ENCODE peak calls at places on chromosomes 1 and 21, in ten cellular contexts. One of them, this sample, is unnamed.

GRCh38 chr1:23638188-23638619 is 53.4 kb upstream of the RPL11 start:
- DNase-seq in AG10803: no peak
- DNase-seq in small intestine: no peak
- DNase-seq in WTC11: no peak
- DNase-seq in NCI-H2029 treated with DMSO at 0.1 percent for 48 hours: no peak
- DNase-seq in astrocyte: no peak
- DNase-seq in activated T-helper 9 cell treated with anti-CD3 and anti-CD28 coated beads, Interleukin-2, amount 50 U/mL, for 16 hours: no peak
- DNase-seq in hypothalamus: no peak
- DNase-seq in NCI-H1092 treated with DMSO at 0.1 percent for 48 hours: no peak
- DNase-seq in KBM-7: no peak
- DNase-seq in this sample: peak; percentile 10

GRCh38 chr1:176638713-176639112 is 175.7 kb downstream of the PAPPA2 start:
- DNase-seq in AG10803: no peak
- DNase-seq in small intestine: no peak
- DNase-seq in WTC11: no peak
- DNase-seq in NCI-H2029 treated with DMSO at 0.1 percent for 48 hours: no peak
- DNase-seq in astrocyte: no peak
- DNase-seq in activated T-helper 9 cell treated with anti-CD3 and anti-CD28 coated beads, Interleukin-2, amount 50 U/mL, for 16 hours: no peak
- DNase-seq in hypothalamus: no peak
- DNase-seq in NCI-H1092 treated with DMSO at 0.1 percent for 48 hours: no peak
- DNase-seq in KBM-7: no peak
- DNase-seq in this sample: no peak

GRCh38 chr1:203405703-203406430 is 54.9 kb upstream of the FMOD start:
- DNase-seq in AG10803: no peak
- DNase-seq in small intestine: no peak
- DNase-seq in WTC11: no peak
- DNase-seq in NCI-H2029 treated with DMSO at 0.1 percent for 48 hours: no peak
- DNase-seq in astrocyte: no peak
- DNase-seq in activated T-helper 9 cell treated with anti-CD3 and anti-CD28 coated beads, Interleukin-2, amount 50 U/mL, for 16 hours: no peak
- DNase-seq in hypothalamus: no peak
- DNase-seq in NCI-H1092 treated with DMSO at 0.1 percent for 48 hours: no peak
- DNase-seq in KBM-7: no peak
- DNase-seq in this sample: no peak

GRCh38 chr1:42957880-42958487 is 684 bp downstream of the SLC2A1 start:
- DNase-seq in AG10803: peak; percentile 56
- DNase-seq in small intestine: no peak
- DNase-seq in WTC11: peak; percentile 48
- DNase-seq in NCI-H2029 treated with DMSO at 0.1 percent for 48 hours: no peak
- DNase-seq in astrocyte: no peak
- DNase-seq in activated T-helper 9 cell treated with anti-CD3 and anti-CD28 coated beads, Interleukin-2, amount 50 U/mL, for 16 hours: peak; percentile 55
- DNase-seq in hypothalamus: no peak
- DNase-seq in NCI-H1092 treated with DMSO at 0.1 percent for 48 hours: peak; percentile 48
- DNase-seq in KBM-7: peak; percentile 61
- DNase-seq in this sample: peak; percentile 78

GRCh38 chr1:187685338-187685737 is 856.6 kb downstream of the PLA2G4A start:
- DNase-seq in AG10803: peak; percentile 15
- DNase-seq in small intestine: no peak
- DNase-seq in WTC11: no peak
- DNase-seq in NCI-H2029 treated with DMSO at 0.1 percent for 48 hours: no peak
- DNase-seq in astrocyte: peak; percentile 60
- DNase-seq in activated T-helper 9 cell treated with anti-CD3 and anti-CD28 coated beads, Interleukin-2, amount 50 U/mL, for 16 hours: no peak
- DNase-seq in hypothalamus: no peak
- DNase-seq in NCI-H1092 treated with DMSO at 0.1 percent for 48 hours: no peak
- DNase-seq in KBM-7: no peak
- DNase-seq in this sample: peak; percentile 33

GRCh38 chr1:2046225-2046917 is 3.8 kb upstream of the PRKCZ start:
- DNase-seq in AG10803: no peak
- DNase-seq in small intestine: peak; percentile 81
- DNase-seq in WTC11: peak; percentile 91
- DNase-seq in NCI-H2029 treated with DMSO at 0.1 percent for 48 hours: no peak
- DNase-seq in astrocyte: no peak
- DNase-seq in activated T-helper 9 cell treated with anti-CD3 and anti-CD28 coated beads, Interleukin-2, amount 50 U/mL, for 16 hours: no peak
- DNase-seq in hypothalamus: no peak
- DNase-seq in NCI-H1092 treated with DMSO at 0.1 percent for 48 hours: no peak
- DNase-seq in KBM-7: peak; percentile 59
- DNase-seq in this sample: peak; percentile 2

GRCh38 chr1:207672525-207673130 is 27.7 kb downstream of the CR1L start:
- DNase-seq in AG10803: peak; percentile 49
- DNase-seq in small intestine: peak; percentile 63
- DNase-seq in WTC11: peak; percentile 47
- DNase-seq in NCI-H2029 treated with DMSO at 0.1 percent for 48 hours: no peak
- DNase-seq in astrocyte: peak; percentile 6
- DNase-seq in activated T-helper 9 cell treated with anti-CD3 and anti-CD28 coated beads, Interleukin-2, amount 50 U/mL, for 16 hours: no peak
- DNase-seq in hypothalamus: no peak
- DNase-seq in NCI-H1092 treated with DMSO at 0.1 percent for 48 hours: peak; percentile 56
- DNase-seq in KBM-7: peak; percentile 21
- DNase-seq in this sample: peak; percentile 53

GRCh38 chr21:36926989-36927695 is 39.3 kb downstream of the HLCS start:
- DNase-seq in AG10803: no peak
- DNase-seq in small intestine: peak; percentile 53
- DNase-seq in WTC11: no peak
- DNase-seq in NCI-H2029 treated with DMSO at 0.1 percent for 48 hours: no peak
- DNase-seq in astrocyte: no peak
- DNase-seq in activated T-helper 9 cell treated with anti-CD3 and anti-CD28 coated beads, Interleukin-2, amount 50 U/mL, for 16 hours: no peak
- DNase-seq in hypothalamus: no peak
- DNase-seq in NCI-H1092 treated with DMSO at 0.1 percent for 48 hours: no peak
- DNase-seq in KBM-7: no peak
- DNase-seq in this sample: peak; percentile 3

GRCh38 chr1:109243860-109244552 is 5.3 kb upstream of the CELSR2 start:
- DNase-seq in AG10803: no peak
- DNase-seq in small intestine: no peak
- DNase-seq in WTC11: no peak
- DNase-seq in NCI-H2029 treated with DMSO at 0.1 percent for 48 hours: no peak
- DNase-seq in astrocyte: no peak
- DNase-seq in activated T-helper 9 cell treated with anti-CD3 and anti-CD28 coated beads, Interleukin-2, amount 50 U/mL, for 16 hours: no peak
- DNase-seq in hypothalamus: no peak
- DNase-seq in NCI-H1092 treated with DMSO at 0.1 percent for 48 hours: no peak
- DNase-seq in KBM-7: no peak
- DNase-seq in this sample: no peak

GRCh38 chr21:37525810-37526209 is 159.2 kb downstream of the DYRK1A start:
- DNase-seq in AG10803: no peak
- DNase-seq in small intestine: no peak
- DNase-seq in WTC11: no peak
- DNase-seq in NCI-H2029 treated with DMSO at 0.1 percent for 48 hours: no peak
- DNase-seq in astrocyte: peak; percentile 50
- DNase-seq in activated T-helper 9 cell treated with anti-CD3 and anti-CD28 coated beads, Interleukin-2, amount 50 U/mL, for 16 hours: no peak
- DNase-seq in hypothalamus: no peak
- DNase-seq in NCI-H1092 treated with DMSO at 0.1 percent for 48 hours: no peak
- DNase-seq in KBM-7: no peak
- DNase-seq in this sample: peak; percentile 46

GRCh38 chr21:37210017-37210593 is 57.0 kb downstream of the VPS26C start:
- DNase-seq in AG10803: no peak
- DNase-seq in small intestine: no peak
- DNase-seq in WTC11: no peak
- DNase-seq in NCI-H2029 treated with DMSO at 0.1 percent for 48 hours: no peak
- DNase-seq in astrocyte: no peak
- DNase-seq in activated T-helper 9 cell treated with anti-CD3 and anti-CD28 coated beads, Interleukin-2, amount 50 U/mL, for 16 hours: no peak
- DNase-seq in hypothalamus: no peak
- DNase-seq in NCI-H1092 treated with DMSO at 0.1 percent for 48 hours: no peak
- DNase-seq in KBM-7: peak; percentile 87
- DNase-seq in this sample: no peak

GRCh38 chr1:27614625-27615344 is 10.8 kb upstream of the AHDC1 start:
- DNase-seq in AG10803: no peak
- DNase-seq in small intestine: no peak
- DNase-seq in WTC11: peak; percentile 62
- DNase-seq in NCI-H2029 treated with DMSO at 0.1 percent for 48 hours: no peak
- DNase-seq in astrocyte: no peak
- DNase-seq in activated T-helper 9 cell treated with anti-CD3 and anti-CD28 coated beads, Interleukin-2, amount 50 U/mL, for 16 hours: no peak
- DNase-seq in hypothalamus: no peak
- DNase-seq in NCI-H1092 treated with DMSO at 0.1 percent for 48 hours: no peak
- DNase-seq in KBM-7: no peak
- DNase-seq in this sample: no peak

GRCh38 chr1:186059752-186060151 is 315.3 kb downstream of the TPR start:
- DNase-seq in AG10803: peak; percentile 12
- DNase-seq in small intestine: no peak
- DNase-seq in WTC11: no peak
- DNase-seq in NCI-H2029 treated with DMSO at 0.1 percent for 48 hours: no peak
- DNase-seq in astrocyte: peak; percentile 8
- DNase-seq in activated T-helper 9 cell treated with anti-CD3 and anti-CD28 coated beads, Interleukin-2, amount 50 U/mL, for 16 hours: no peak
- DNase-seq in hypothalamus: no peak
- DNase-seq in NCI-H1092 treated with DMSO at 0.1 percent for 48 hours: no peak
- DNase-seq in KBM-7: no peak
- DNase-seq in this sample: peak; percentile 3

GRCh38 chr1:109040627-109041613 is 982 bp downstream of the WDR47 start:
- DNase-seq in AG10803: peak; percentile 8
- DNase-seq in small intestine: peak; percentile 20
- DNase-seq in WTC11: peak; percentile 39
- DNase-seq in NCI-H2029 treated with DMSO at 0.1 percent for 48 hours: no peak
- DNase-seq in astrocyte: no peak
- DNase-seq in activated T-helper 9 cell treated with anti-CD3 and anti-CD28 coated beads, Interleukin-2, amount 50 U/mL, for 16 hours: no peak
- DNase-seq in hypothalamus: no peak
- DNase-seq in NCI-H1092 treated with DMSO at 0.1 percent for 48 hours: peak; percentile 27
- DNase-seq in KBM-7: peak; percentile 45
- DNase-seq in this sample: peak; percentile 32

GRCh38 chr1:220803401-220804201 is 16.9 kb downstream of the MTARC1 start:
- DNase-seq in AG10803: peak; percentile 16
- DNase-seq in small intestine: peak; percentile 46
- DNase-seq in WTC11: no peak
- DNase-seq in NCI-H2029 treated with DMSO at 0.1 percent for 48 hours: no peak
- DNase-seq in astrocyte: no peak
- DNase-seq in activated T-helper 9 cell treated with anti-CD3 and anti-CD28 coated beads, Interleukin-2, amount 50 U/mL, for 16 hours: no peak
- DNase-seq in hypothalamus: no peak
- DNase-seq in NCI-H1092 treated with DMSO at 0.1 percent for 48 hours: peak; percentile 48
- DNase-seq in KBM-7: peak; percentile 70
- DNase-seq in this sample: peak; percentile 46

GRCh38 chr1:27349784-27350672 is 8.2 kb downstream of the SYTL1 start:
- DNase-seq in AG10803: peak; percentile 55
- DNase-seq in small intestine: peak; percentile 77
- DNase-seq in WTC11: peak; percentile 80
- DNase-seq in NCI-H2029 treated with DMSO at 0.1 percent for 48 hours: peak; percentile 8
- DNase-seq in astrocyte: peak; percentile 66
- DNase-seq in activated T-helper 9 cell treated with anti-CD3 and anti-CD28 coated beads, Interleukin-2, amount 50 U/mL, for 16 hours: no peak
- DNase-seq in hypothalamus: no peak
- DNase-seq in NCI-H1092 treated with DMSO at 0.1 percent for 48 hours: peak; percentile 72
- DNase-seq in KBM-7: no peak
- DNase-seq in this sample: peak; percentile 71

GRCh38 chr1:51559064-51559500 is 40.0 kb upstream of the EPS15 start:
- DNase-seq in AG10803: no peak
- DNase-seq in small intestine: no peak
- DNase-seq in WTC11: no peak
- DNase-seq in NCI-H2029 treated with DMSO at 0.1 percent for 48 hours: no peak
- DNase-seq in astrocyte: no peak
- DNase-seq in activated T-helper 9 cell treated with anti-CD3 and anti-CD28 coated beads, Interleukin-2, amount 50 U/mL, for 16 hours: no peak
- DNase-seq in hypothalamus: no peak
- DNase-seq in NCI-H1092 treated with DMSO at 0.1 percent for 48 hours: no peak
- DNase-seq in KBM-7: no peak
- DNase-seq in this sample: no peak

GRCh38 chr21:46264046-46264689 is 21.2 kb downstream of the MCM3AP start:
- DNase-seq in AG10803: no peak
- DNase-seq in small intestine: no peak
- DNase-seq in WTC11: no peak
- DNase-seq in NCI-H2029 treated with DMSO at 0.1 percent for 48 hours: no peak
- DNase-seq in astrocyte: no peak
- DNase-seq in activated T-helper 9 cell treated with anti-CD3 and anti-CD28 coated beads, Interleukin-2, amount 50 U/mL, for 16 hours: no peak
- DNase-seq in hypothalamus: no peak
- DNase-seq in NCI-H1092 treated with DMSO at 0.1 percent for 48 hours: no peak
- DNase-seq in KBM-7: no peak
- DNase-seq in this sample: no peak

GRCh38 chr1:201488817-201489581 is 17.9 kb downstream of the CSRP1 start:
- DNase-seq in AG10803: peak; percentile 97
- DNase-seq in small intestine: no peak
- DNase-seq in WTC11: no peak
- DNase-seq in NCI-H2029 treated with DMSO at 0.1 percent for 48 hours: no peak
- DNase-seq in astrocyte: peak; percentile 93
- DNase-seq in activated T-helper 9 cell treated with anti-CD3 and anti-CD28 coated beads, Interleukin-2, amount 50 U/mL, for 16 hours: no peak
- DNase-seq in hypothalamus: no peak
- DNase-seq in NCI-H1092 treated with DMSO at 0.1 percent for 48 hours: no peak
- DNase-seq in KBM-7: no peak
- DNase-seq in this sample: peak; percentile 99

GRCh38 chr1:79239840-79240239 is 233.3 kb upstream of the ADGRL4 start:
- DNase-seq in AG10803: no peak
- DNase-seq in small intestine: no peak
- DNase-seq in WTC11: no peak
- DNase-seq in NCI-H2029 treated with DMSO at 0.1 percent for 48 hours: no peak
- DNase-seq in astrocyte: no peak
- DNase-seq in activated T-helper 9 cell treated with anti-CD3 and anti-CD28 coated beads, Interleukin-2, amount 50 U/mL, for 16 hours: no peak
- DNase-seq in hypothalamus: no peak
- DNase-seq in NCI-H1092 treated with DMSO at 0.1 percent for 48 hours: no peak
- DNase-seq in KBM-7: no peak
- DNase-seq in this sample: no peak

GRCh38 chr1:92913093-92913819 is 48.0 kb downstream of the DIPK1A start:
- DNase-seq in AG10803: no peak
- DNase-seq in small intestine: no peak
- DNase-seq in WTC11: no peak
- DNase-seq in NCI-H2029 treated with DMSO at 0.1 percent for 48 hours: no peak
- DNase-seq in astrocyte: no peak
- DNase-seq in activated T-helper 9 cell treated with anti-CD3 and anti-CD28 coated beads, Interleukin-2, amount 50 U/mL, for 16 hours: no peak
- DNase-seq in hypothalamus: no peak
- DNase-seq in NCI-H1092 treated with DMSO at 0.1 percent for 48 hours: no peak
- DNase-seq in KBM-7: no peak
- DNase-seq in this sample: no peak

GRCh38 chr1:2493691-2494322 is 17.7 kb downstream of the PLCH2 start:
- DNase-seq in AG10803: no peak
- DNase-seq in small intestine: no peak
- DNase-seq in WTC11: no peak
- DNase-seq in NCI-H2029 treated with DMSO at 0.1 percent for 48 hours: no peak
- DNase-seq in astrocyte: peak; percentile 6
- DNase-seq in activated T-helper 9 cell treated with anti-CD3 and anti-CD28 coated beads, Interleukin-2, amount 50 U/mL, for 16 hours: no peak
- DNase-seq in hypothalamus: peak; percentile 45
- DNase-seq in NCI-H1092 treated with DMSO at 0.1 percent for 48 hours: no peak
- DNase-seq in KBM-7: no peak
- DNase-seq in this sample: peak; percentile 20

GRCh38 chr1:22108343-22109135 is 34.4 kb downstream of the WNT4 start:
- DNase-seq in AG10803: peak; percentile 63
- DNase-seq in small intestine: no peak
- DNase-seq in WTC11: no peak
- DNase-seq in NCI-H2029 treated with DMSO at 0.1 percent for 48 hours: no peak
- DNase-seq in astrocyte: no peak
- DNase-seq in activated T-helper 9 cell treated with anti-CD3 and anti-CD28 coated beads, Interleukin-2, amount 50 U/mL, for 16 hours: no peak
- DNase-seq in hypothalamus: no peak
- DNase-seq in NCI-H1092 treated with DMSO at 0.1 percent for 48 hours: no peak
- DNase-seq in KBM-7: no peak
- DNase-seq in this sample: peak; percentile 80

This sample was measured in EH.